ENCODE peak calls at places on chromosomes 2 and 18, in four cellular contexts. One of them, this sample, is unnamed. For H3K4me1, the result is how much of the 10 kb centered on the place peaks cover.

GRCh38 chr2:3199660-3200345 is 177.8 kb downstream of the EIPR1 start:
- DNase-seq in naive thymus-derived CD4-positive, alpha-beta T cell: no peak
- DNase-seq in PC-3: no peak
- DNase-seq in neural progenitor cell: no peak
- DNase-seq in this sample: no peak

GRCh38 chr2:85429924-85430289 is 11.4 kb downstream of the SH2D6 start:
- DNase-seq in naive thymus-derived CD4-positive, alpha-beta T cell: no peak
- DNase-seq in PC-3: no peak
- DNase-seq in neural progenitor cell: no peak
- DNase-seq in this sample: no peak

GRCh38 chr18:12606592-12607315 is 51.2 kb downstream of the SPIRE1 start:
- DNase-seq in naive thymus-derived CD4-positive, alpha-beta T cell: no peak
- DNase-seq in PC-3: peak
- DNase-seq in neural progenitor cell: no peak
- DNase-seq in this sample: peak

GRCh38 chr2:128487650-128488387 is 169.2 kb upstream of the HS6ST1 start:
- DNase-seq in naive thymus-derived CD4-positive, alpha-beta T cell: no peak
- DNase-seq in PC-3: no peak
- DNase-seq in neural progenitor cell: no peak
- DNase-seq in this sample: no peak

GRCh38 chr2:106839849-106840595 is 45.9 kb downstream of the ST6GAL2 start:
- DNase-seq in naive thymus-derived CD4-positive, alpha-beta T cell: no peak
- DNase-seq in PC-3: peak
- DNase-seq in neural progenitor cell: peak
- DNase-seq in this sample: no peak

GRCh38 chr2:239230318-239231052 is 170.3 kb downstream of the HDAC4 start:
- DNase-seq in naive thymus-derived CD4-positive, alpha-beta T cell: peak
- DNase-seq in PC-3: no peak
- DNase-seq in neural progenitor cell: no peak
- DNase-seq in this sample: no peak

GRCh38 chr2:178508646-178509045 is 28.4 kb downstream of the PLEKHA3 start:
- DNase-seq in naive thymus-derived CD4-positive, alpha-beta T cell: no peak
- DNase-seq in PC-3: no peak
- DNase-seq in neural progenitor cell: no peak
- DNase-seq in this sample: no peak

GRCh38 chr2:113157108-113157896 is 16.5 kb upstream of the PSD4 start:
- DNase-seq in naive thymus-derived CD4-positive, alpha-beta T cell: peak
- DNase-seq in PC-3: peak
- DNase-seq in neural progenitor cell: peak
- DNase-seq in this sample: peak

GRCh38 chr18:21678897-21679296 is 25.7 kb downstream of the ABHD3 start:
- DNase-seq in naive thymus-derived CD4-positive, alpha-beta T cell: no peak
- DNase-seq in PC-3: peak
- DNase-seq in neural progenitor cell: no peak
- DNase-seq in this sample: no peak

GRCh38 chr2:70887550-70888229 is 48.0 kb upstream of the ATP6V1B1 start:
- DNase-seq in naive thymus-derived CD4-positive, alpha-beta T cell: no peak
- DNase-seq in PC-3: no peak
- DNase-seq in neural progenitor cell: peak
- DNase-seq in this sample: no peak

GRCh38 chr2:241321911-241322310 is 6.2 kb downstream of the SEPTIN2 start:
- DNase-seq in naive thymus-derived CD4-positive, alpha-beta T cell: no peak
- DNase-seq in PC-3: no peak
- DNase-seq in neural progenitor cell: no peak
- DNase-seq in this sample: no peak
- H3K4me1 ChIP-seq in naive thymus-derived CD4-positive, alpha-beta T cell: under half
- H3K4me1 ChIP-seq in PC-3: under half
- H3K4me1 ChIP-seq in neural progenitor cell: under half
- H3K4me1 ChIP-seq in this sample: under half

GRCh38 chr2:163604941-163605555 is 130.8 kb downstream of the FIGN start:
- DNase-seq in naive thymus-derived CD4-positive, alpha-beta T cell: no peak
- DNase-seq in PC-3: peak
- DNase-seq in neural progenitor cell: no peak
- DNase-seq in this sample: peak

GRCh38 chr2:163595033-163595432 is 140.8 kb downstream of the FIGN start:
- DNase-seq in naive thymus-derived CD4-positive, alpha-beta T cell: no peak
- DNase-seq in PC-3: peak
- DNase-seq in neural progenitor cell: no peak
- DNase-seq in this sample: peak

GRCh38 chr2:163602196-163602595 is 133.6 kb downstream of the FIGN start:
- DNase-seq in naive thymus-derived CD4-positive, alpha-beta T cell: no peak
- DNase-seq in PC-3: no peak
- DNase-seq in neural progenitor cell: peak
- DNase-seq in this sample: no peak

GRCh38 chr2:163601377-163601776 is 134.4 kb downstream of the FIGN start:
- DNase-seq in naive thymus-derived CD4-positive, alpha-beta T cell: no peak
- DNase-seq in PC-3: no peak
- DNase-seq in neural progenitor cell: peak
- DNase-seq in this sample: peak

GRCh38 chr2:163600801-163601200 is 135.0 kb downstream of the FIGN start:
- DNase-seq in naive thymus-derived CD4-positive, alpha-beta T cell: no peak
- DNase-seq in PC-3: peak
- DNase-seq in neural progenitor cell: no peak
- DNase-seq in this sample: no peak
- H3K4me1 ChIP-seq in naive thymus-derived CD4-positive, alpha-beta T cell: under half
- H3K4me1 ChIP-seq in PC-3: under half
- H3K4me1 ChIP-seq in neural progenitor cell: half or more
- H3K4me1 ChIP-seq in this sample: under half

GRCh38 chr2:177247693-177248262 is 16.7 kb downstream of the NFE2L2 start:
- DNase-seq in naive thymus-derived CD4-positive, alpha-beta T cell: no peak
- DNase-seq in PC-3: no peak
- DNase-seq in neural progenitor cell: no peak
- DNase-seq in this sample: no peak

GRCh38 chr2:177251165-177251542 is 13.4 kb downstream of the NFE2L2 start:
- DNase-seq in naive thymus-derived CD4-positive, alpha-beta T cell: no peak
- DNase-seq in PC-3: no peak
- DNase-seq in neural progenitor cell: no peak
- DNase-seq in this sample: no peak

GRCh38 chr2:177252808-177253531 is 11.6 kb downstream of the NFE2L2 start:
- DNase-seq in naive thymus-derived CD4-positive, alpha-beta T cell: no peak
- DNase-seq in PC-3: no peak
- DNase-seq in neural progenitor cell: no peak
- DNase-seq in this sample: no peak

GRCh38 chr2:177249038-177249437 is 15.5 kb downstream of the NFE2L2 start:
- DNase-seq in naive thymus-derived CD4-positive, alpha-beta T cell: no peak
- DNase-seq in PC-3: no peak
- DNase-seq in neural progenitor cell: no peak
- DNase-seq in this sample: no peak

GRCh38 chr2:177250461-177250860 is 14.1 kb downstream of the NFE2L2 start:
- DNase-seq in naive thymus-derived CD4-positive, alpha-beta T cell: no peak
- DNase-seq in PC-3: no peak
- DNase-seq in neural progenitor cell: no peak
- DNase-seq in this sample: no peak
- H3K4me1 ChIP-seq in naive thymus-derived CD4-positive, alpha-beta T cell: half or more
- H3K4me1 ChIP-seq in PC-3: under half
- H3K4me1 ChIP-seq in neural progenitor cell: under half
- H3K4me1 ChIP-seq in this sample: under half

DNA sequence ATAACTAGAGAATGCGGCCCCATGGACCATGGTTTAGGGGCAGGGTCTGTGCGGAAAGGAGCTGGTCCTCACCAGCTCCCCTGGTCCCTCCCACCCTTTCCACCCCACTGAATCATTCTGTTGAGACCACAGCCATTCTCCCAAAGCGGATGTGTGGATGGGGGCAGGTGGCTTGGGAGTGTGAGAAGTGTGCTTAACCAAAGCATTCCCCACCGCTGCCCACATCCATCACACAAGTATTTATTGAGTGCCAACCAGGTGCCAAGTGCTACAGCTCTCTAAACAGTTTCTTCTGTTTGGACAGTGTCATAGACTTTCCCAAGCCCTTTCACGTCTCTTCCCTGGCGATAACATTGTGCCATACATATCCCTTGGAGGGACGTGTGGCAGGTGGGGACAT is 19.6 kb downstream of the SPEG start:
- DNase-seq in naive thymus-derived CD4-positive, alpha-beta T cell: no peak
- DNase-seq in PC-3: no peak
- DNase-seq in neural progenitor cell: no peak
- DNase-seq in this sample: peak
- H3K4me1 ChIP-seq in naive thymus-derived CD4-positive, alpha-beta T cell: under half
- H3K4me1 ChIP-seq in PC-3: half or more
- H3K4me1 ChIP-seq in neural progenitor cell: under half
- H3K4me1 ChIP-seq in this sample: under half

DNA sequence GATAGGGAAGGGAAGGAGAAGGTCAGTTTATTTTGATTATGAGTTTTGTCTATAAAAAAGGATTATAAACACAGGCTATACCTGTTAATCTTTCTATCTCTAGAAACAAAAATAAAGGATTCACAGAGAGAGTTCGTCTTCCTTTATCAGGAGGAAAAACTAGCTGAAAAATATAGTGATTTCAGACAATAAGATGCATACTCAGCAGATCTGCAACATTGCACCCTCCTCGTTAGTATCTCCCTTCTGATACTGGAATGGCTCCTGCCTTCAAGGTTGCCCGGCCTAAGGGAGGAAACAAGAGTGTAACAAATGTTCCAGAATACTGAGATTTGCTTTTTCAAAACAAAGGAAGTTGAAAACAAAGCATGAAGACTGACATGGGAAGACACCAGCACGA is 48.7 kb upstream of the LRATD1 start:
- DNase-seq in naive thymus-derived CD4-positive, alpha-beta T cell: no peak
- DNase-seq in PC-3: no peak
- DNase-seq in neural progenitor cell: no peak
- DNase-seq in this sample: no peak
- H3K4me1 ChIP-seq in naive thymus-derived CD4-positive, alpha-beta T cell: under half
- H3K4me1 ChIP-seq in PC-3: under half
- H3K4me1 ChIP-seq in neural progenitor cell: under half
- H3K4me1 ChIP-seq in this sample: under half